ENCODE peak calls at places on chromosomes 12 and 14, in five cellular contexts. C is neural progenitor cell, Q is suprapubic skin, Y is dorsolateral prefrontal cortex, J is tibial artery. W is an unnamed sample.

GRCh38 chr14:92555440-92556111 is 42.0 kb downstream of the RIN3 start:
- DNase-seq in C (no peak), Q (no peak), Y (no peak), J (no peak), W (no peak)

GRCh38 chr14:67487937-67488893 is at the start of gene TMEM229B:
- DNase-seq in C (no peak), Q (no peak), Y (no peak), J (no peak), W (no peak)

GRCh38 chr14:100317389-100317788 is 5.8 kb upstream of the SLC25A47 start:
- DNase-seq in C (no peak), Q (no peak), Y (no peak), J (no peak), W (no peak)

GRCh38 chr12:132322206-132323132 is 6.9 kb downstream of the GALNT9 start:
- DNase-seq in C (no peak), Q (no peak), Y (no peak), J (no peak), W (no peak)

GRCh38 chr14:21924479-21924878 is 250.9 kb upstream of the OR4E1 start:
- DNase-seq in C (peak; percentile 10), Q (no peak), Y (no peak), J (no peak), W (no peak)

GRCh38 chr12:102478416-102479098 is 1.8 kb downstream of the IGF1 start:
- DNase-seq in C (peak; percentile 64), Q (no peak), Y (no peak), J (no peak), W (no peak)

GRCh38 chr12:95922231-95922630 is 20.2 kb downstream of the CCDC38 start:
- DNase-seq in C (no peak), Q (no peak), Y (no peak), J (no peak), W (no peak)

GRCh38 chr14:58646479-58646878 is 8.7 kb downstream of the DACT1 start:
- DNase-seq in C (no peak), Q (no peak), Y (no peak), J (no peak), W (no peak)

GRCh38 chr12:112375105-112375504 is 7.1 kb downstream of the HECTD4 start:
- DNase-seq in C (no peak), Q (no peak), Y (no peak), J (no peak), W (no peak)

GRCh38 chr12:16299403-16299802 is 21.9 kb upstream of the SLC15A5 start:
- DNase-seq in C (no peak), Q (no peak), Y (no peak), J (peak; percentile 40), W (no peak)

GRCh38 chr14:64569108-64570045 is 19.6 kb downstream of the PPP1R36 start:
- DNase-seq in C (peak; percentile 18), Q (no peak), Y (no peak), J (peak; percentile 74), W (no peak)

GRCh38 chr12:64611430-64612286 is 1.4 kb downstream of the RASSF3 start:
- DNase-seq in C (peak; percentile 41), Q (no peak), Y (no peak), J (peak; percentile 49), W (no peak)

GRCh38 chr12:10540776-10541205 is 35.1 kb downstream of the EIF2S3B start:
- DNase-seq in C (no peak), Q (no peak), Y (no peak), J (no peak), W (no peak)

GRCh38 chr12:128008341-128008740 is 258.6 kb upstream of the TMEM132C start:
- DNase-seq in C (no peak), Q (no peak), Y (no peak), J (no peak), W (no peak)

GRCh38 chr12:48677782-48678181 is 4.3 kb downstream of the KANSL2 start:
- DNase-seq in C (no peak), Q (no peak), Y (no peak), J (no peak), W (no peak)

GRCh38 chr12:124588689-124589318 is 21.4 kb upstream of the NCOR2 start:
- DNase-seq in C (no peak), Q (no peak), Y (peak; percentile 31), J (peak; percentile 73), W (no peak)

GRCh38 chr12:12892670-12893290 is 1.4 kb downstream of the GPRC5A start:
- DNase-seq in C (no peak), Q (no peak), Y (no peak), J (no peak), W (no peak)

GRCh38 chr12:13223176-13223806 is 26.8 kb downstream of the EMP1 start:
- DNase-seq in C (no peak), Q (no peak), Y (no peak), J (no peak), W (no peak)

GRCh38 chr14:96581902-96582640 is 79.9 kb downstream of the PAPOLA start:
- DNase-seq in C (no peak), Q (peak; percentile 60), Y (no peak), J (no peak), W (no peak)

GRCh38 chr12:91818236-91819131 is 327.2 kb downstream of the BTG1 start:
- DNase-seq in C (peak; percentile 5), Q (no peak), Y (no peak), J (no peak), W (no peak)

GRCh38 chr12:116885496-116885895 is 4.3 kb upstream of the HRK start:
- DNase-seq in C (no peak), Q (no peak), Y (no peak), J (no peak), W (no peak)

GRCh38 chr12:120167529-120168095 is 26.9 kb downstream of the GCN1 start:
- DNase-seq in C (no peak), Q (no peak), Y (no peak), J (no peak), W (no peak)

GRCh38 chr14:96362071-96362964 is 823 bp downstream of the ATG2B start:
- DNase-seq in C (peak; percentile 63), Q (no peak), Y (peak; percentile 28), J (peak; percentile 28), W (no peak)

GRCh38 chr12:105487961-105488360 is 157.5 kb downstream of the C12orf75 start:
- DNase-seq in C (no peak), Q (no peak), Y (no peak), J (no peak), W (no peak)

GRCh38 chr12:47938093-47938492 is 25.3 kb upstream of the TMEM106C start:
- DNase-seq in C (no peak), Q (no peak), Y (no peak), J (no peak), W (no peak)

GRCh38 chr12:113788020-113788856 is 177.9 kb downstream of the RBM19 start:
- DNase-seq in C (no peak), Q (no peak), Y (no peak), J (no peak), W (no peak)

GRCh38 chr12:47979686-47980085 is 16.3 kb downstream of the TMEM106C start:
- DNase-seq in C (no peak), Q (no peak), Y (no peak), J (no peak), W (no peak)

GRCh38 chr14:101119830-101120571 is 216.5 kb upstream of the RTL1 start:
- DNase-seq in C (peak; percentile 42), Q (no peak), Y (no peak), J (peak; percentile 17), W (peak; percentile 18)

GRCh38 chr12:1054103-1054838 is 63.2 kb downstream of the ERC1 start:
- DNase-seq in C (peak; percentile 44), Q (no peak), Y (no peak), J (no peak), W (no peak)

GRCh38 chr14:37678916-37679315 is 83.5 kb downstream of the TTC6 start:
- DNase-seq in C (no peak), Q (no peak), Y (no peak), J (no peak), W (no peak)

GRCh38 chr12:77225373-77225772 is 160.0 kb upstream of the E2F7 start:
- DNase-seq in C (peak; percentile 27), Q (no peak), Y (no peak), J (no peak), W (no peak)

GRCh38 chr14:52348796-52349195 is 34.7 kb downstream of the PTGER2 start:
- DNase-seq in C (no peak), Q (no peak), Y (no peak), J (no peak), W (no peak)

GRCh38 chr12:40105515-40106201 is at the start of gene SLC2A13:
- DNase-seq in C (peak; percentile 89), Q (peak; percentile 87), Y (peak; percentile 77), J (peak; percentile 62), W (peak; percentile 37)

GRCh38 chr14:106308839-106309389 is 782.5 kb downstream of the TMEM121 start:
- DNase-seq in C (peak; percentile 42), Q (no peak), Y (no peak), J (no peak), W (no peak)

DNA sequence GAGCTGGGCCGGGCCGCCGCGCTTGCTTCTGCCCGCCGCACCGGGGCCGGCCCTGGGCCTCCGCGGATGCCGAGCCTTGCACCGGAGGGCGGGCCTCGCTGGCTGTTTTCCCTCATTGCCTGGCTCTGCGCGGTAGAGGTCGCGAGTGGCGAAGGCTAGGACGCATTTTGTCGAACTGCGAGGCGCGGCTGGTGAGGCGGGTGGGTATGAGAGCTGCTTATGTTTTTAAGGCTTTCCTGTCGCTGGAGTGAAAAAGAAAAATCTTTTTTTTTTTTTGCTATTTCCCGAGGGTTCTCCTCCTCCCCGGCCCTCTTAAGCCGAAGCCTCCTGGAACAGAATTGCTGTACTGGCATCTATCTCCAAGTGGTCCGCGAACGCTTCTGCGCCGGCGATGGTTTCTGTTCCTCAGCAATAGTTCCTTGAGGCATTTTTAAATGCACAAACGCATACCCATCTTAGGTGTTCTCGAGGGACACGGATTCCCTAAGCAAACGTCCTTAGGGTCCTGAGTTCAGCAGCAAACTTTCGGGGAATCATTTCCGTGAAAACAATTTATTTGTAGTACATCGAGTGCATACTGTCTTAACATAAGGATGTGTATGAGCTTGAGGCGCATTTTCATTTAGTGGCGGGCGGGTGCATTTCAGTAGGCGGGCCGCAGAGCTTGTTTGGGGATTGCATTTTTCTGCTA is 631 bp downstream of the RESF1 start:
- DNase-seq in C (peak; percentile 57), Q (peak; percentile 84), Y (peak; percentile 70), J (peak; percentile 60), W (peak; percentile 27)
- TF ChIP-seq CTCF in C (no peak), Q (no peak), Y (no peak), J (no peak), W (no peak)

DNA sequence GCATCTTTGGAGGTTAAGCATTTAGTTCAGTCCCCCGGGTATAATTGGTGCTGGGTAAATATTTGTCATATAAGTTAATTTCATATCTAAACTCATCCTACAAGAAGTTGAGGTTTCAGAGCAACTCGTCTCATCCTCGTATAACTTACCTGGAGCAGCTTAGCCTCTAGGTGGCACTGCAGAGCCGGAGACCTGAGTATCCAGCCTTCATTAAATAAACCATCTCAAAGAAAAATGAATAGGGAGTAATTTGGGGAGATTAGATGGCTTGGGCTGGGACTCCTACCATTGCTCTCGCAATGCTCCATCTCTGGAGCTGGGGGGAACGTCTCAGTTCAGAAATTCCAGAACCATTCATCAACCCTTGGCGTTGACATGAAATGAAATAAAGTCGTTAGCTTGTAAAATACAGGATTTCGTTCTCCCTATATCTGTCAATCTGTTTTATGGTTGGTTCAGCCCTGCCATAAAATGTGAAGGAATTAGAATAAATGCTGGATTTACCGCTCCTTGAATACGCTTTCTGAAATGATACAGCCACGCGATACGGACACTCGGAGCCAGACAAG is 122.9 kb upstream of the TMEM132D start:
- DNase-seq in C (peak; percentile 63), Q (no peak), Y (peak; percentile 48), J (no peak), W (no peak)
- TF ChIP-seq CTCF in C (peak; percentile 83), Q (no peak), Y (peak; percentile 52), J (peak; percentile 29), W (no peak)

GRCh38 chr14:61064210-61064609 is 83.2 kb downstream of the SLC38A6 start:
- DNase-seq in C (no peak), Q (no peak), Y (no peak), J (no peak), W (no peak)
- TF ChIP-seq CTCF in C (no peak), Q (no peak), Y (no peak), J (no peak), W (no peak)

GRCh38 chr12:24360057-24360456 is 410.6 kb upstream of the SOX5 start:
- DNase-seq in C (no peak), Q (no peak), Y (no peak), J (no peak), W (no peak)
- TF ChIP-seq CTCF in C (no peak), Q (no peak), Y (no peak), J (no peak), W (no peak)